ENCODE peak calls at places on chromosomes 1 and 21, in six cellular contexts. B is lower leg skin, M is uterus, X is Calu3, S is tibial artery, G is AG04449. N is an unnamed sample.

GRCh38 chr1:209858561-209859103 is 30.9 kb downstream of the UTP25 start:
- DNase-seq in M (no peak), S (no peak), X (no peak), G (no peak), B (no peak), N (no peak)

GRCh38 chr1:162081316-162081715 is 11.8 kb downstream of the NOS1AP start:
- DNase-seq in X (no peak), M (no peak), S (no peak), B (no peak), G (no peak), N (no peak)

GRCh38 chr1:208357663-208358507 is 113.7 kb upstream of the PLXNA2 start:
- DNase-seq in M (no peak), G (no peak), B (no peak), X (no peak), S (no peak), N (no peak)

GRCh38 chr21:35427320-35428040 is 378.4 kb upstream of the RUNX1 start:
- DNase-seq in M (peak), X (no peak), G (no peak), B (peak), S (peak), N (peak)

GRCh38 chr1:156623946-156624813 is 5.0 kb downstream of the HAPLN2 start:
- DNase-seq in X (peak), G (no peak), S (peak), M (peak), B (peak), N (no peak)

GRCh38 chr21:32359719-32360260 is 33.0 kb downstream of the URB1 start:
- DNase-seq in G (no peak), M (no peak), B (no peak), X (peak), S (no peak), N (no peak)

GRCh38 chr1:7070389-7071029 is 285.3 kb downstream of the CAMTA1 start:
- DNase-seq in B (no peak), M (peak), S (peak), X (peak), G (peak), N (peak)

GRCh38 chr1:114803001-114803400 is 22.5 kb upstream of the SIKE1 start:
- DNase-seq in G (no peak), X (no peak), S (no peak), B (no peak), M (no peak), N (no peak)

GRCh38 chr1:204560590-204560989 is 44.4 kb downstream of the MDM4 start:
- DNase-seq in X (no peak), M (no peak), B (no peak), G (no peak), S (no peak), N (no peak)

GRCh38 chr1:34898220-34898820 is 31.1 kb downstream of the DLGAP3 start:
- DNase-seq in G (no peak), S (no peak), M (no peak), X (peak), B (no peak), N (no peak)

GRCh38 chr1:30756545-30757195 is 904 bp downstream of the LAPTM5 start:
- DNase-seq in B (peak), S (peak), X (peak), G (peak), M (no peak), N (peak)

GRCh38 chr1:85463666-85464496 is 1.1 kb downstream of the DDAH1 start:
- DNase-seq in M (no peak), G (no peak), S (no peak), B (no peak), X (no peak), N (no peak)

GRCh38 chr1:100799954-100800612 is 80.5 kb downstream of the VCAM1 start:
- DNase-seq in M (no peak), X (no peak), S (no peak), G (no peak), B (no peak), N (no peak)

GRCh38 chr21:29217818-29218252 is 80.9 kb upstream of the BACH1 start:
- DNase-seq in X (peak), G (peak), S (no peak), B (no peak), M (no peak), N (no peak)

GRCh38 chr1:58941471-58942289 is 157.8 kb upstream of the JUN start:
- DNase-seq in G (no peak), S (no peak), B (no peak), X (no peak), M (no peak), N (no peak)

GRCh38 chr1:172497230-172497629 is 35.7 kb upstream of the SUCO start:
- DNase-seq in M (no peak), G (peak), S (no peak), B (no peak), X (peak), N (no peak)

GRCh38 chr1:155326020-155326526 is 5.4 kb downstream of the RUSC1 start:
- DNase-seq in G (no peak), X (no peak), S (peak), M (no peak), B (peak), N (no peak)

GRCh38 chr1:202664083-202664482 is 46.2 kb downstream of the SYT2 start:
- DNase-seq in G (no peak), B (no peak), S (no peak), M (no peak), X (no peak), N (no peak)

GRCh38 chr1:172727956-172728603 is 69.2 kb downstream of the FASLG start:
- DNase-seq in G (no peak), B (no peak), X (peak), S (no peak), M (no peak), N (no peak)

GRCh38 chr21:40616377-40616704 is 230.6 kb downstream of the DSCAM start:
- DNase-seq in G (no peak), S (no peak), X (no peak), M (no peak), B (no peak), N (no peak)

GRCh38 chr1:202023033-202023433 is 12.6 kb downstream of the ELF3 start:
- DNase-seq in X (peak), G (no peak), M (no peak), S (no peak), B (no peak), N (no peak)

GRCh38 chr1:77671836-77672235 is 10.6 kb downstream of the ZZZ3 start:
- DNase-seq in M (no peak), B (no peak), G (no peak), X (no peak), S (no peak), N (no peak)

GRCh38 chr1:69858534-69858933 is 290.8 kb downstream of the LRRC7 start:
- DNase-seq in M (no peak), S (no peak), B (no peak), G (no peak), X (no peak), N (no peak)

GRCh38 chr1:230210979-230211336 is 143.9 kb downstream of the GALNT2 start:
- DNase-seq in X (no peak), M (no peak), S (no peak), B (peak), G (no peak), N (no peak)

GRCh38 chr1:225319951-225320350 is 107.9 kb downstream of the LBR start:
- DNase-seq in B (no peak), M (no peak), S (no peak), G (no peak), X (no peak), N (no peak)

GRCh38 chr1:117572546-117572945 is 33.3 kb upstream of the TENT5C start:
- DNase-seq in X (no peak), S (no peak), G (no peak), M (no peak), B (peak), N (no peak)

GRCh38 chr1:91790296-91790851 is 95.6 kb downstream of the TGFBR3 start:
- DNase-seq in X (no peak), G (no peak), S (no peak), B (no peak), M (no peak), N (no peak)

GRCh38 chr1:91791691-91792392 is 94.1 kb downstream of the TGFBR3 start:
- DNase-seq in S (no peak), M (no peak), G (no peak), B (no peak), X (no peak), N (no peak)

GRCh38 chr1:91792393-91793032 is 93.4 kb downstream of the TGFBR3 start:
- DNase-seq in G (no peak), B (no peak), X (peak), S (no peak), M (no peak), N (no peak)

GRCh38 chr1:91789273-91789997 is 96.5 kb downstream of the TGFBR3 start:
- DNase-seq in G (no peak), X (no peak), M (no peak), B (no peak), S (no peak), N (no peak)

GRCh38 chr1:91791103-91791502 is 94.8 kb downstream of the TGFBR3 start:
- DNase-seq in S (no peak), G (no peak), B (no peak), X (no peak), M (no peak), N (no peak)
- TF ChIP-seq CTCF in S (no peak), G (no peak), B (no peak), X (no peak), M (no peak), N (no peak)

DNA sequence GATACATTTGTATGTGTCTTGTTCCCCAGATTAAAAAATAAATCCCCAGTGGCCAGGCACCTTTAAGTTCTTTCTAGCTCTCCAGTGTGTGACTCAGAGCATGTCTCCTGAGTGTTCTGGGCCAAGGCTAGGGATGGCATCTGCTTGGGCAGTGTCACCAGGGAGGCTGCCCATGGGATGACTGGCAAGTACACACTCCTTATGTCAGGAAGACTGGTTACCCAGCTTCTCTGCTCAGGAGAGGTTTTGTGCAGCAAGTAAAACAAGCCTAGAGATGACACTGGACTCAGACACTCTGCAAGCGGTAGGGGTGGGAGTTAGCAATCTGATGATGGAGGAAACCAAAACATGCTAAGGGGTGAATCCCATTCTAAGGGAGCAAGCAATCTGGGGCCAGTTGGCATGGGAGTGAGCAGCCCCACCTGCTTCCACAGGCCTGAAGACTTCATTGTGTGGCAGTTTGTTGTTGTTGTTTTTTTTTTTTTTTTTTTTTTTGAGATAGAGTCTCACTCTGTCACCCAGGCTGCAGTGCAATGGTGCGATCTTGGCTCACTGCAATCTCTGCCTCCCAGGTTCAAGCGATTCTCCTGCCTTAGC is 137.1 kb downstream of the EDEM3 start:
- DNase-seq in G (no peak), B (no peak), S (no peak), X (no peak), M (no peak), N (no peak)
- TF ChIP-seq CTCF in G (no peak), B (no peak), S (no peak), X (no peak), M (no peak), N (no peak)

GRCh38 chr1:41805771-41806471 is 112.8 kb downstream of the HIVEP3 start:
- DNase-seq in X (no peak), B (no peak), M (no peak), S (no peak), G (no peak), N (no peak)
- TF ChIP-seq CTCF in X (no peak), B (no peak), M (no peak), S (no peak), G (no peak), N (no peak)

GRCh38 chr1:106956721-106957120 is 99.8 kb upstream of the PRMT6 start:
- DNase-seq in S (no peak), M (no peak), B (no peak), G (no peak), X (no peak), N (no peak)

GRCh38 chr1:106960412-106960811 is 96.1 kb upstream of the PRMT6 start:
- DNase-seq in G (no peak), S (no peak), M (no peak), B (no peak), X (no peak), N (no peak)

GRCh38 chr1:106954830-106955229 is 101.6 kb upstream of the PRMT6 start:
- DNase-seq in G (no peak), B (no peak), S (no peak), M (no peak), X (no peak), N (no peak)

GRCh38 chr1:106961671-106962070 is 94.8 kb upstream of the PRMT6 start:
- DNase-seq in B (no peak), S (no peak), M (no peak), X (no peak), G (no peak), N (no peak)

DNA sequence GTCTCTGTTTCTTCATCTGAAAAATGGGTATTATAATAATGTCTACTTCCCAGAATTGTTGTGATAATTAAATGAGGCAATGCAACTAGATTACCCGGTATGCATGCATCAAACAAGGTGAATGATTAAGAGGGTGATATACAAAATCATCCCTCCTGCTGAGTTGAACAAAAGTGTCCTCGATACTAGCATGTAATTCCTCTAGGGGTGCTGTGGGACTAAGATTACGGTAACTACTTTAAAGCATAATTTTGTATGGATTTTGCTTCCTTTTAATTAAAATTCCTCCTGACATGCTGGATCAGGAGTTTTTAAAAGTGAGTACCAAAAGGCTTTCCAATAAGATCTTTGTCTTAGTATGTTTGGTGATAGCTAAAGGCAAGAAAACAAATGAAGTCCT is 98.7 kb upstream of the PRMT6 start:
- DNase-seq in G (no peak), M (no peak), X (no peak), S (no peak), B (no peak), N (no peak)
- TF ChIP-seq CTCF in G (no peak), M (no peak), X (no peak), S (no peak), B (no peak), N (no peak)

N was measured in right atrium auricular region.